ENCODE peak calls at places on chromosomes 13 and 19, in nine cellular contexts. C, O, E, U, I, B, J, Z and X are unnamed samples.

GRCh38 chr19:46221981-46222610 is 7.4 kb upstream of the IGFL1 start:
- DNase-seq in I (no peak), C (no peak), J (no peak), B (no peak), E (no peak), O (no peak), Z (peak), U (no peak), X (no peak)

GRCh38 chr19:2575734-2576481 is 100.0 kb downstream of the GADD45B start:
- DNase-seq in C (no peak), B (no peak), I (no peak), O (peak), E (peak), Z (peak), J (no peak), U (no peak), X (no peak)

GRCh38 chr13:60838581-60838980 is 441.6 kb downstream of the TDRD3 start:
- DNase-seq in C (no peak), E (no peak), J (no peak), Z (no peak), O (no peak), B (no peak), U (no peak), I (no peak), X (no peak)

GRCh38 chr19:12698138-12698537 is 1.7 kb upstream of the FBXW9 start:
- DNase-seq in U (no peak), E (no peak), O (no peak), C (no peak), B (no peak), J (no peak), Z (no peak), I (no peak), X (no peak)

GRCh38 chr19:6060600-6061391 is 49.5 kb downstream of the RFX2 start:
- DNase-seq in U (peak), B (no peak), Z (peak), I (peak), E (no peak), J (no peak), O (peak), C (peak), X (no peak)

GRCh38 chr19:21498651-21499050 is 6.8 kb upstream of the ZNF429 start:
- DNase-seq in B (no peak), I (no peak), O (no peak), E (no peak), C (no peak), U (no peak), Z (no peak), J (no peak), X (no peak)

GRCh38 chr13:67416047-67416925 is 186.2 kb upstream of the PCDH9 start:
- DNase-seq in U (no peak), Z (peak), J (peak), O (no peak), I (no peak), B (no peak), C (no peak), E (peak), X (no peak)

GRCh38 chr13:113904411-113904810 is 40.5 kb upstream of the GAS6 start:
- DNase-seq in C (no peak), J (peak), U (no peak), O (peak), E (peak), I (peak), B (no peak), Z (peak), X (peak)

GRCh38 chr13:50222569-50223332 is 207.5 kb downstream of the KCNRG start:
- DNase-seq in O (no peak), Z (peak), B (no peak), I (no peak), C (no peak), U (no peak), E (peak), J (no peak), X (peak)

GRCh38 chr19:2014081-2014693 is 1.3 kb downstream of the BTBD2 start:
- DNase-seq in C (no peak), I (no peak), J (no peak), O (no peak), B (no peak), Z (no peak), U (no peak), E (no peak), X (no peak)

GRCh38 chr13:60019119-60019993 is 144.4 kb downstream of the DIAPH3 start:
- DNase-seq in I (no peak), C (no peak), O (no peak), U (no peak), B (no peak), J (no peak), E (no peak), Z (no peak), X (no peak)

GRCh38 chr13:41274881-41275280 is 11.5 kb upstream of the MTRF1 start:
- DNase-seq in U (no peak), C (no peak), Z (peak), I (no peak), B (no peak), O (no peak), E (no peak), J (no peak), X (no peak)

GRCh38 chr19:47273313-47274070 is 1.2 kb upstream of the INAFM1 start:
- DNase-seq in J (peak), U (peak), O (peak), Z (peak), B (peak), E (peak), I (peak), C (peak), X (peak)

GRCh38 chr19:457636-458035 is 3.2 kb downstream of the SHC2 start:
- DNase-seq in C (no peak), Z (no peak), J (no peak), U (no peak), O (no peak), I (no peak), E (no peak), B (no peak), X (no peak)

GRCh38 chr13:35471466-35472307 is 4.8 kb downstream of the MAB21L1 start:
- DNase-seq in J (peak), O (no peak), E (no peak), C (no peak), B (no peak), I (no peak), U (no peak), Z (peak), X (no peak)

GRCh38 chr19:3132971-3133792 is 2.7 kb upstream of the GNA15 start:
- DNase-seq in U (peak), O (no peak), E (peak), I (peak), B (peak), J (no peak), C (peak), Z (peak), X (no peak)

GRCh38 chr19:39935262-39935661 is 828 bp upstream of the FCGBP start:
- DNase-seq in Z (no peak), E (no peak), B (no peak), J (no peak), C (no peak), O (no peak), U (no peak), I (no peak), X (no peak)

GRCh38 chr19:342801-343421 is 1.7 kb downstream of the MIER2 start:
- DNase-seq in Z (peak), B (no peak), C (no peak), E (peak), J (no peak), O (no peak), U (no peak), I (no peak), X (no peak)

GRCh38 chr19:49114630-49115363 is 627 bp downstream of the LIN7B start:
- DNase-seq in U (no peak), J (peak), E (peak), C (no peak), B (peak), O (no peak), I (peak), Z (peak), X (peak)

GRCh38 chr13:24348797-24349515 is 39.6 kb downstream of the C1QTNF9 start:
- DNase-seq in B (no peak), E (peak), O (no peak), Z (no peak), I (no peak), U (no peak), C (no peak), J (no peak), X (no peak)

GRCh38 chr13:29849731-29850212 is 645 bp downstream of the UBL3 start:
- DNase-seq in O (peak), B (no peak), Z (peak), E (peak), J (peak), C (peak), U (peak), I (peak), X (no peak)

GRCh38 chr13:40377783-40378182 is 288.7 kb downstream of the FOXO1 start:
- DNase-seq in O (no peak), U (no peak), I (no peak), J (no peak), C (no peak), E (no peak), Z (peak), B (no peak), X (no peak)

GRCh38 chr13:95221991-95222732 is 79.1 kb downstream of the ABCC4 start:
- DNase-seq in U (no peak), C (no peak), E (peak), Z (no peak), I (no peak), O (no peak), B (no peak), J (no peak), X (no peak)

GRCh38 chr19:44050740-44051653 is 839 bp upstream of the ZNF223 start:
- DNase-seq in E (peak), I (peak), U (no peak), B (no peak), C (no peak), O (no peak), Z (peak), J (no peak), X (no peak)

GRCh38 chr13:72540818-72541217 is 186.6 kb downstream of the MZT1 start:
- DNase-seq in B (no peak), U (no peak), J (no peak), C (no peak), O (no peak), Z (no peak), E (no peak), I (no peak), X (no peak)

GRCh38 chr19:55189424-55189823 is 9.3 kb upstream of the SYT5 start:
- DNase-seq in C (no peak), B (no peak), I (no peak), U (no peak), O (no peak), Z (peak), E (no peak), J (no peak), X (no peak)

GRCh38 chr19:42201489-42202289 is 15.8 kb downstream of the DEDD2 start:
- DNase-seq in J (no peak), B (no peak), O (no peak), E (peak), I (peak), C (no peak), U (peak), Z (no peak), X (no peak)

GRCh38 chr19:1942078-1942933 is 1.3 kb downstream of the CSNK1G2 start:
- DNase-seq in O (peak), U (peak), J (peak), I (peak), B (no peak), E (peak), C (peak), Z (peak), X (peak)